ENCODE peak calls at places on chromosome 11, in seven cellular contexts. X is left ventricle myocardium inferior; F is H9; T is activated naive CD4-positive, alpha-beta T cell treated with anti-CD3 and anti-CD28 coated beads for 36 hours; M is AG20443; O is stimulated activated CD8-positive, alpha-beta memory T cell treated with anti-CD3 and anti-CD28 coated beads, Interleukin-2, amount 100 ng/mL, for 48 hours; Z is NCI-H2029 treated with DMSO at 0.1 percent for 48 hours. N is an unnamed sample.

GRCh38 chr11:101096036-101096704 is 33.4 kb downstream of the PGR start:
- DNase-seq in X (peak; percentile 54), F (no peak), T (no peak), M (no peak), O (no peak), Z (no peak), N (no peak)

GRCh38 chr11:11481371-11481770 is 128.3 kb upstream of the CSNK2A3 start:
- DNase-seq in X (peak; percentile 29), F (no peak), T (no peak), M (no peak), O (no peak), Z (no peak), N (no peak)

GRCh38 chr11:117818036-117818858 is 6.3 kb downstream of the FXYD2 start:
- DNase-seq in X (no peak), F (no peak), T (peak; percentile 83), M (no peak), O (peak; percentile 30), Z (no peak), N (peak; percentile 57)

GRCh38 chr11:36581536-36581935 is 12.8 kb upstream of the IFTAP start:
- DNase-seq in X (no peak), F (no peak), T (no peak), M (no peak), O (no peak), Z (no peak), N (no peak)

GRCh38 chr11:58597749-58598148 is 18.9 kb downstream of the ZFP91 start:
- DNase-seq in X (no peak), F (no peak), T (no peak), M (no peak), O (no peak), Z (no peak), N (no peak)

GRCh38 chr11:1755344-1756023 is 5.1 kb upstream of the IFITM10 start:
- DNase-seq in X (peak; percentile 79), F (no peak), T (no peak), M (no peak), O (no peak), Z (peak; percentile 84), N (no peak)

GRCh38 chr11:117642396-117642795 is 154.6 kb downstream of the DSCAML1 start:
- DNase-seq in X (no peak), F (no peak), T (no peak), M (no peak), O (no peak), Z (no peak), N (no peak)

GRCh38 chr11:9091044-9091936 is at the start of gene SCUBE2:
- DNase-seq in X (no peak), F (peak; percentile 45), T (no peak), M (peak; percentile 81), O (no peak), Z (no peak), N (no peak)

GRCh38 chr11:34278708-34279297 is 79.0 kb downstream of the ABTB2 start:
- DNase-seq in X (no peak), F (no peak), T (no peak), M (no peak), O (no peak), Z (no peak), N (no peak)

GRCh38 chr11:121841487-121842167 is 274.4 kb downstream of the BLID start:
- DNase-seq in X (no peak), F (no peak), T (no peak), M (peak; percentile 83), O (no peak), Z (no peak), N (no peak)

GRCh38 chr11:5846689-5847088 is 5.0 kb upstream of the OR52E6 start:
- DNase-seq in X (no peak), F (no peak), T (no peak), M (no peak), O (no peak), Z (no peak), N (no peak)

GRCh38 chr11:115581871-115582639 is 77.8 kb upstream of the CADM1 start:
- DNase-seq in X (no peak), F (peak; percentile 66), T (no peak), M (peak; percentile 46), O (no peak), Z (peak; percentile 84), N (no peak)

GRCh38 chr11:121318848-121319834 is 26.6 kb downstream of the SC5D start:
- DNase-seq in X (no peak), F (no peak), T (peak; percentile 40), M (peak; percentile 69), O (no peak), Z (peak; percentile 68), N (no peak)

GRCh38 chr11:77374108-77374507 is 72.6 kb upstream of the GDPD4 start:
- DNase-seq in X (no peak), F (no peak), T (no peak), M (no peak), O (no peak), Z (no peak), N (no peak)

GRCh38 chr11:9646324-9646723 is 17.6 kb upstream of the SWAP70 start:
- DNase-seq in X (no peak), F (no peak), T (no peak), M (no peak), O (no peak), Z (no peak), N (no peak)

GRCh38 chr11:130122141-130122575 is 37.4 kb upstream of the ST14 start:
- DNase-seq in X (no peak), F (no peak), T (peak; percentile 75), M (no peak), O (peak; percentile 14), Z (no peak), N (no peak)

GRCh38 chr11:130555251-130555841 is 106.9 kb downstream of the ADAMTS15 start:
- DNase-seq in X (no peak), F (no peak), T (no peak), M (peak; percentile 72), O (no peak), Z (no peak), N (no peak)

GRCh38 chr11:44633641-44634040 is 68.2 kb downstream of the CD82 start:
- DNase-seq in X (no peak), F (peak; percentile 28), T (no peak), M (peak; percentile 19), O (no peak), Z (no peak), N (no peak)

GRCh38 chr11:130464289-130464812 is 15.9 kb downstream of the ADAMTS15 start:
- DNase-seq in X (no peak), F (no peak), T (no peak), M (peak; percentile 50), O (no peak), Z (no peak), N (no peak)

GRCh38 chr11:78961186-78961782 is 386.6 kb upstream of the NARS2 start:
- DNase-seq in X (no peak), F (peak; percentile 87), T (no peak), M (peak; percentile 48), O (no peak), Z (peak; percentile 61), N (no peak)

GRCh38 chr11:28488336-28488735 is 380.1 kb downstream of the METTL15 start:
- DNase-seq in X (no peak), F (no peak), T (no peak), M (no peak), O (no peak), Z (no peak), N (no peak)

N was measured in NK-92 treated with Interleukin-12 subunit alpha and Interleukin-12 subunit beta, amount 100 ng/mL, for 24 hours.